ENCODE peak calls at places on chromosomes 6 and 20, in eight cellular contexts. H is AG08395; N is omental fat pad; K is fibroblast of gingiva; B is T follicular helper cell; G is NT2/D1; F is HCEC 1CT; L is activated CD4-positive, alpha-beta T cell treated with anti-CD3 and anti-CD28 coated beads, Interleukin-2, amount 50 U/mL, for 24 hours. U is an unnamed sample.

GRCh38 chr20:19699132-19699971 is 58.7 kb upstream of the RIN2 start:
- DNase-seq in H (peak; percentile 84), N (no peak), K (peak; percentile 34), B (no peak), G (no peak), F (peak; percentile 95), L (no peak), U (no peak)

GRCh38 chr6:138620630-138621029 is 121.3 kb upstream of the NHSL1 start:
- DNase-seq in H (no peak), N (no peak), K (no peak), B (no peak), G (no peak), F (no peak), L (no peak), U (no peak)

GRCh38 chr6:56637640-56638039 is 5.0 kb downstream of the DST start:
- DNase-seq in H (peak; percentile 46), N (no peak), K (peak; percentile 63), B (no peak), G (peak; percentile 28), F (peak; percentile 82), L (no peak), U (peak; percentile 8)

GRCh38 chr6:54335871-54336270 is 27.6 kb downstream of the TINAG start:
- DNase-seq in H (peak; percentile 87), N (no peak), K (peak; percentile 86), B (no peak), G (peak; percentile 0), F (peak; percentile 97), L (no peak), U (no peak)

GRCh38 chr6:111874030-111874425 is 776 bp upstream of the FYN start:
- DNase-seq in H (no peak), N (no peak), K (no peak), B (peak; percentile 61), G (no peak), F (no peak), L (peak; percentile 69), U (no peak)

GRCh38 chr20:48738399-48739304 is 89.1 kb downstream of the PREX1 start:
- DNase-seq in H (no peak), N (no peak), K (no peak), B (no peak), G (no peak), F (no peak), L (peak; percentile 58), U (no peak)

GRCh38 chr20:53828673-53829085 is 235.0 kb upstream of the ZNF217 start:
- DNase-seq in H (peak; percentile 81), N (no peak), K (peak; percentile 91), B (no peak), G (peak; percentile 44), F (peak; percentile 95), L (no peak), U (peak; percentile 3)

GRCh38 chr6:14066782-14067406 is 50.7 kb upstream of the CD83 start:
- DNase-seq in H (peak; percentile 72), N (no peak), K (peak; percentile 64), B (no peak), G (peak; percentile 44), F (peak; percentile 76), L (no peak), U (peak; percentile 72)

GRCh38 chr6:107491059-107491609 is 1.2 kb downstream of the SOBP start:
- DNase-seq in H (peak; percentile 25), N (no peak), K (no peak), B (no peak), G (no peak), F (peak; percentile 52), L (no peak), U (peak; percentile 52)

GRCh38 chr6:168908887-168909286 is 344.8 kb downstream of the THBS2 start:
- DNase-seq in H (peak; percentile 66), N (no peak), K (peak; percentile 79), B (no peak), G (no peak), F (peak; percentile 22), L (no peak), U (no peak)